ENCODE peak calls at places on chromosomes 3 and 15, in six cellular contexts. A is ELR, D is brain microvascular endothelial cell, I is type B pancreatic cell, Z is RPMI8226, P is RPMI7951. Y is an unnamed sample.

GRCh38 chr3:157463819-157464218 is 27.2 kb downstream of the PTX3 start:
- DNase-seq in I (no peak), D (no peak), P (no peak), Z (no peak), A (no peak), Y (no peak)

GRCh38 chr15:84797212-84797611 is 19.9 kb upstream of the ALPK3 start:
- DNase-seq in A (peak), D (peak), Z (no peak), P (peak), I (no peak), Y (peak)

GRCh38 chr3:165192610-165193192 is 3.5 kb downstream of the SLITRK3 start:
- DNase-seq in P (no peak), I (no peak), D (no peak), Z (no peak), A (peak), Y (no peak)

GRCh38 chr3:178088930-178089329 is 447.3 kb upstream of the KCNMB2 start:
- DNase-seq in I (no peak), A (no peak), Z (no peak), D (no peak), P (no peak), Y (no peak)

GRCh38 chr3:187066228-187066995 is 72.9 kb downstream of the RPL39L start:
- DNase-seq in I (no peak), A (peak), P (no peak), D (no peak), Z (peak), Y (peak)

GRCh38 chr3:12924437-12924836 is 83.1 kb upstream of the RPL32 start:
- DNase-seq in I (no peak), A (no peak), D (no peak), Z (no peak), P (no peak), Y (no peak)

GRCh38 chr3:50519471-50520089 is 16.1 kb upstream of the CACNA2D2 start:
- DNase-seq in Z (peak), D (peak), I (no peak), A (peak), P (peak), Y (peak)

GRCh38 chr3:157542711-157543485 is 39.7 kb upstream of the VEPH1 start:
- DNase-seq in Z (no peak), A (peak), D (peak), I (peak), P (peak), Y (peak)

GRCh38 chr3:13110678-13111116 is 37.5 kb upstream of the IQSEC1 start:
- DNase-seq in D (no peak), Z (peak), I (no peak), A (peak), P (peak), Y (peak)

GRCh38 chr3:11288786-11289637 is 16.8 kb downstream of the ATG7 start:
- DNase-seq in Z (no peak), I (no peak), D (peak), A (peak), P (peak), Y (peak)

GRCh38 chr3:53101956-53102355 is 28.3 kb downstream of the RFT1 start:
- DNase-seq in D (no peak), Z (no peak), P (no peak), I (no peak), A (no peak), Y (no peak)

GRCh38 chr3:78258798-78259197 is 1218.9 kb downstream of the ROBO2 start:
- DNase-seq in Z (no peak), D (peak), P (peak), I (no peak), A (no peak), Y (peak)

GRCh38 chr15:76196286-76196948 is 114.9 kb downstream of the ETFA start:
- DNase-seq in P (peak), A (peak), Z (peak), D (peak), I (no peak), Y (peak)

GRCh38 chr15:73712107-73712506 is 27.9 kb downstream of the CD276 start:
- DNase-seq in P (no peak), A (no peak), Z (no peak), D (no peak), I (no peak), Y (no peak)

GRCh38 chr15:89413877-89414276 is 79.3 kb upstream of the POLG start:
- DNase-seq in D (no peak), A (no peak), I (no peak), P (no peak), Z (no peak), Y (no peak)

GRCh38 chr15:35290301-35290721 is 205.2 kb upstream of the NANOGP8 start:
- DNase-seq in D (no peak), Z (no peak), I (no peak), A (no peak), P (no peak), Y (no peak)

GRCh38 chr3:138461246-138461645 is 26.8 kb downstream of the ESYT3 start:
- DNase-seq in D (no peak), P (no peak), A (no peak), Z (no peak), I (peak), Y (peak)

GRCh38 chr3:186511245-186511644 is 32.9 kb downstream of the CRYGS start:
- DNase-seq in Z (no peak), A (no peak), D (no peak), P (no peak), I (no peak), Y (no peak)

GRCh38 chr15:39455502-39455991 is 125.3 kb upstream of the THBS1 start:
- DNase-seq in P (peak), I (no peak), D (peak), Z (no peak), A (peak), Y (no peak)

GRCh38 chr15:39426552-39427532 is 154.0 kb upstream of the THBS1 start:
- DNase-seq in P (peak), A (peak), I (no peak), Z (peak), D (peak), Y (no peak)

GRCh38 chr3:186413615-186414415 is 51.8 kb upstream of the DGKG start:
- DNase-seq in I (no peak), D (no peak), A (no peak), Z (peak), P (peak), Y (peak)

Y was measured in kidney glomerular epithelial cell.